ENCODE peak calls at places on chromosomes 13 and 19, in five cellular contexts. One of them, this sample, is unnamed.

GRCh38 chr19:38502410-38503143 is 69.1 kb downstream of the RYR1 start:
- DNase-seq in stimulated activated CD4-positive, alpha-beta T cell treated with anti-CD3 and anti-CD28 coated beads, Interleukin-12 subunit alpha, Interleukin-12 subunit beta, amount 100 ng/mL, for 4 hours: no peak
- DNase-seq in T-helper 1 cell: no peak
- DNase-seq in HFFc6: no peak
- DNase-seq in stimulated activated CD8-positive, alpha-beta memory T cell treated with anti-CD3 and anti-CD28 coated beads, Interleukin-15, amount 100 ng/mL, for 4 hours: no peak
- DNase-seq in this sample: no peak

GRCh38 chr19:7980168-7980567 is 25.3 kb downstream of the ELAVL1 start:
- DNase-seq in stimulated activated CD8-positive, alpha-beta memory T cell treated with anti-CD3 and anti-CD28 coated beads, Interleukin-15, amount 100 ng/mL, for 4 hours: no peak
- DNase-seq in stimulated activated CD4-positive, alpha-beta T cell treated with anti-CD3 and anti-CD28 coated beads, Interleukin-12 subunit alpha, Interleukin-12 subunit beta, amount 100 ng/mL, for 4 hours: no peak
- DNase-seq in T-helper 1 cell: no peak
- DNase-seq in HFFc6: no peak
- DNase-seq in this sample: no peak

GRCh38 chr13:110661256-110661655 is 44.7 kb downstream of the CARS2 start:
- DNase-seq in HFFc6: no peak
- DNase-seq in T-helper 1 cell: no peak
- DNase-seq in stimulated activated CD8-positive, alpha-beta memory T cell treated with anti-CD3 and anti-CD28 coated beads, Interleukin-15, amount 100 ng/mL, for 4 hours: no peak
- DNase-seq in stimulated activated CD4-positive, alpha-beta T cell treated with anti-CD3 and anti-CD28 coated beads, Interleukin-12 subunit alpha, Interleukin-12 subunit beta, amount 100 ng/mL, for 4 hours: no peak
- DNase-seq in this sample: no peak

GRCh38 chr19:54148158-54148557 is 10.6 kb downstream of the CNOT3 start:
- DNase-seq in HFFc6: no peak
- DNase-seq in T-helper 1 cell: no peak
- DNase-seq in stimulated activated CD8-positive, alpha-beta memory T cell treated with anti-CD3 and anti-CD28 coated beads, Interleukin-15, amount 100 ng/mL, for 4 hours: no peak
- DNase-seq in stimulated activated CD4-positive, alpha-beta T cell treated with anti-CD3 and anti-CD28 coated beads, Interleukin-12 subunit alpha, Interleukin-12 subunit beta, amount 100 ng/mL, for 4 hours: no peak
- DNase-seq in this sample: no peak

GRCh38 chr13:88068975-88069374 is 397.8 kb downstream of the SLITRK5 start:
- DNase-seq in stimulated activated CD8-positive, alpha-beta memory T cell treated with anti-CD3 and anti-CD28 coated beads, Interleukin-15, amount 100 ng/mL, for 4 hours: no peak
- DNase-seq in T-helper 1 cell: no peak
- DNase-seq in HFFc6: no peak
- DNase-seq in stimulated activated CD4-positive, alpha-beta T cell treated with anti-CD3 and anti-CD28 coated beads, Interleukin-12 subunit alpha, Interleukin-12 subunit beta, amount 100 ng/mL, for 4 hours: no peak
- DNase-seq in this sample: no peak

GRCh38 chr19:6536138-6536671 is 5.4 kb downstream of the TNFSF9 start:
- DNase-seq in stimulated activated CD8-positive, alpha-beta memory T cell treated with anti-CD3 and anti-CD28 coated beads, Interleukin-15, amount 100 ng/mL, for 4 hours: peak; percentile 50
- DNase-seq in stimulated activated CD4-positive, alpha-beta T cell treated with anti-CD3 and anti-CD28 coated beads, Interleukin-12 subunit alpha, Interleukin-12 subunit beta, amount 100 ng/mL, for 4 hours: peak; percentile 50
- DNase-seq in T-helper 1 cell: peak; percentile 94
- DNase-seq in HFFc6: peak; percentile 27
- DNase-seq in this sample: peak; percentile 87

GRCh38 chr19:15595069-15595468 is 19.9 kb upstream of the CYP4F8 start:
- DNase-seq in stimulated activated CD4-positive, alpha-beta T cell treated with anti-CD3 and anti-CD28 coated beads, Interleukin-12 subunit alpha, Interleukin-12 subunit beta, amount 100 ng/mL, for 4 hours: no peak
- DNase-seq in T-helper 1 cell: no peak
- DNase-seq in HFFc6: no peak
- DNase-seq in stimulated activated CD8-positive, alpha-beta memory T cell treated with anti-CD3 and anti-CD28 coated beads, Interleukin-15, amount 100 ng/mL, for 4 hours: no peak
- DNase-seq in this sample: no peak

GRCh38 chr19:18574691-18575291 is 3.1 kb downstream of the UBA52 start:
- DNase-seq in T-helper 1 cell: no peak
- DNase-seq in stimulated activated CD8-positive, alpha-beta memory T cell treated with anti-CD3 and anti-CD28 coated beads, Interleukin-15, amount 100 ng/mL, for 4 hours: no peak
- DNase-seq in HFFc6: no peak
- DNase-seq in stimulated activated CD4-positive, alpha-beta T cell treated with anti-CD3 and anti-CD28 coated beads, Interleukin-12 subunit alpha, Interleukin-12 subunit beta, amount 100 ng/mL, for 4 hours: no peak
- DNase-seq in this sample: no peak

GRCh38 chr19:34504273-34504808 is 22.8 kb downstream of the WTIP start:
- DNase-seq in stimulated activated CD4-positive, alpha-beta T cell treated with anti-CD3 and anti-CD28 coated beads, Interleukin-12 subunit alpha, Interleukin-12 subunit beta, amount 100 ng/mL, for 4 hours: no peak
- DNase-seq in T-helper 1 cell: no peak
- DNase-seq in stimulated activated CD8-positive, alpha-beta memory T cell treated with anti-CD3 and anti-CD28 coated beads, Interleukin-15, amount 100 ng/mL, for 4 hours: no peak
- DNase-seq in HFFc6: no peak
- DNase-seq in this sample: no peak

GRCh38 chr13:100209857-100210580 is 121.1 kb downstream of the PCCA start:
- DNase-seq in HFFc6: peak; percentile 65
- DNase-seq in stimulated activated CD8-positive, alpha-beta memory T cell treated with anti-CD3 and anti-CD28 coated beads, Interleukin-15, amount 100 ng/mL, for 4 hours: no peak
- DNase-seq in T-helper 1 cell: no peak
- DNase-seq in stimulated activated CD4-positive, alpha-beta T cell treated with anti-CD3 and anti-CD28 coated beads, Interleukin-12 subunit alpha, Interleukin-12 subunit beta, amount 100 ng/mL, for 4 hours: no peak
- DNase-seq in this sample: no peak

GRCh38 chr19:39500543-39500942 is 1.8 kb downstream of the DLL3 start:
- DNase-seq in HFFc6: no peak
- DNase-seq in stimulated activated CD8-positive, alpha-beta memory T cell treated with anti-CD3 and anti-CD28 coated beads, Interleukin-15, amount 100 ng/mL, for 4 hours: no peak
- DNase-seq in T-helper 1 cell: no peak
- DNase-seq in stimulated activated CD4-positive, alpha-beta T cell treated with anti-CD3 and anti-CD28 coated beads, Interleukin-12 subunit alpha, Interleukin-12 subunit beta, amount 100 ng/mL, for 4 hours: no peak
- DNase-seq in this sample: no peak

GRCh38 chr13:89951341-89951740 is 1396.1 kb upstream of the MIR17HG start:
- DNase-seq in T-helper 1 cell: no peak
- DNase-seq in stimulated activated CD8-positive, alpha-beta memory T cell treated with anti-CD3 and anti-CD28 coated beads, Interleukin-15, amount 100 ng/mL, for 4 hours: no peak
- DNase-seq in stimulated activated CD4-positive, alpha-beta T cell treated with anti-CD3 and anti-CD28 coated beads, Interleukin-12 subunit alpha, Interleukin-12 subunit beta, amount 100 ng/mL, for 4 hours: no peak
- DNase-seq in HFFc6: no peak
- DNase-seq in this sample: no peak

GRCh38 chr13:72104656-72105180 is 237.7 kb upstream of the DACH1 start:
- DNase-seq in stimulated activated CD8-positive, alpha-beta memory T cell treated with anti-CD3 and anti-CD28 coated beads, Interleukin-15, amount 100 ng/mL, for 4 hours: no peak
- DNase-seq in stimulated activated CD4-positive, alpha-beta T cell treated with anti-CD3 and anti-CD28 coated beads, Interleukin-12 subunit alpha, Interleukin-12 subunit beta, amount 100 ng/mL, for 4 hours: no peak
- DNase-seq in HFFc6: no peak
- DNase-seq in T-helper 1 cell: no peak
- DNase-seq in this sample: no peak

GRCh38 chr13:29369060-29369743 is 226.3 kb downstream of the SLC7A1 start:
- DNase-seq in T-helper 1 cell: no peak
- DNase-seq in stimulated activated CD8-positive, alpha-beta memory T cell treated with anti-CD3 and anti-CD28 coated beads, Interleukin-15, amount 100 ng/mL, for 4 hours: no peak
- DNase-seq in stimulated activated CD4-positive, alpha-beta T cell treated with anti-CD3 and anti-CD28 coated beads, Interleukin-12 subunit alpha, Interleukin-12 subunit beta, amount 100 ng/mL, for 4 hours: no peak
- DNase-seq in HFFc6: peak; percentile 37
- DNase-seq in this sample: peak; percentile 1

GRCh38 chr13:50911051-50911690 is 1.6 kb downstream of the RNASEH2B start:
- DNase-seq in T-helper 1 cell: peak; percentile 30
- DNase-seq in HFFc6: no peak
- DNase-seq in stimulated activated CD4-positive, alpha-beta T cell treated with anti-CD3 and anti-CD28 coated beads, Interleukin-12 subunit alpha, Interleukin-12 subunit beta, amount 100 ng/mL, for 4 hours: no peak
- DNase-seq in stimulated activated CD8-positive, alpha-beta memory T cell treated with anti-CD3 and anti-CD28 coated beads, Interleukin-15, amount 100 ng/mL, for 4 hours: no peak
- DNase-seq in this sample: no peak

GRCh38 chr13:51644649-51645048 is 60.4 kb downstream of the WDFY2 start:
- DNase-seq in T-helper 1 cell: no peak
- DNase-seq in HFFc6: peak; percentile 36
- DNase-seq in stimulated activated CD4-positive, alpha-beta T cell treated with anti-CD3 and anti-CD28 coated beads, Interleukin-12 subunit alpha, Interleukin-12 subunit beta, amount 100 ng/mL, for 4 hours: no peak
- DNase-seq in stimulated activated CD8-positive, alpha-beta memory T cell treated with anti-CD3 and anti-CD28 coated beads, Interleukin-15, amount 100 ng/mL, for 4 hours: no peak
- DNase-seq in this sample: no peak

GRCh38 chr13:42707003-42707402 is 74.4 kb upstream of the FAM216B start:
- DNase-seq in stimulated activated CD8-positive, alpha-beta memory T cell treated with anti-CD3 and anti-CD28 coated beads, Interleukin-15, amount 100 ng/mL, for 4 hours: no peak
- DNase-seq in T-helper 1 cell: no peak
- DNase-seq in HFFc6: no peak
- DNase-seq in stimulated activated CD4-positive, alpha-beta T cell treated with anti-CD3 and anti-CD28 coated beads, Interleukin-12 subunit alpha, Interleukin-12 subunit beta, amount 100 ng/mL, for 4 hours: no peak
- DNase-seq in this sample: no peak

GRCh38 chr13:27915301-27916207 is 4.2 kb upstream of the PDX1 start:
- DNase-seq in T-helper 1 cell: no peak
- DNase-seq in HFFc6: no peak
- DNase-seq in stimulated activated CD8-positive, alpha-beta memory T cell treated with anti-CD3 and anti-CD28 coated beads, Interleukin-15, amount 100 ng/mL, for 4 hours: no peak
- DNase-seq in stimulated activated CD4-positive, alpha-beta T cell treated with anti-CD3 and anti-CD28 coated beads, Interleukin-12 subunit alpha, Interleukin-12 subunit beta, amount 100 ng/mL, for 4 hours: no peak
- DNase-seq in this sample: no peak

GRCh38 chr13:39600766-39601165 is 2.2 kb downstream of the LHFPL6 start:
- DNase-seq in HFFc6: no peak
- DNase-seq in stimulated activated CD8-positive, alpha-beta memory T cell treated with anti-CD3 and anti-CD28 coated beads, Interleukin-15, amount 100 ng/mL, for 4 hours: no peak
- DNase-seq in stimulated activated CD4-positive, alpha-beta T cell treated with anti-CD3 and anti-CD28 coated beads, Interleukin-12 subunit alpha, Interleukin-12 subunit beta, amount 100 ng/mL, for 4 hours: no peak
- DNase-seq in T-helper 1 cell: no peak
- DNase-seq in this sample: no peak